ENCODE peak calls at places on chromosomes 11 and 22, in five cellular contexts. One of them, this sample, is unnamed.

GRCh38 chr11:117462848-117463247 is 135.2 kb downstream of the CEP164 start:
- DNase-seq in thoracic aorta: no peak
- DNase-seq in neuronal stem cell: no peak
- DNase-seq in substantia nigra: no peak
- DNase-seq in heart left ventricle: no peak
- DNase-seq in this sample: peak

GRCh38 chr22:39098026-39098425 is 982 bp downstream of the APOBEC3H start:
- DNase-seq in thoracic aorta: no peak
- DNase-seq in neuronal stem cell: no peak
- DNase-seq in substantia nigra: no peak
- DNase-seq in heart left ventricle: no peak
- DNase-seq in this sample: no peak

GRCh38 chr11:100434821-100435641 is 252.1 kb upstream of the ARHGAP42 start:
- DNase-seq in thoracic aorta: no peak
- DNase-seq in neuronal stem cell: no peak
- DNase-seq in substantia nigra: no peak
- DNase-seq in heart left ventricle: no peak
- DNase-seq in this sample: no peak

GRCh38 chr22:21009638-21010425 is 5.1 kb upstream of the P2RX6 start:
- DNase-seq in thoracic aorta: no peak
- DNase-seq in neuronal stem cell: peak
- DNase-seq in substantia nigra: no peak
- DNase-seq in heart left ventricle: no peak
- DNase-seq in this sample: no peak

GRCh38 chr11:62607729-62608128 is 4.8 kb downstream of the EML3 start:
- DNase-seq in thoracic aorta: no peak
- DNase-seq in neuronal stem cell: no peak
- DNase-seq in substantia nigra: no peak
- DNase-seq in heart left ventricle: no peak
- DNase-seq in this sample: no peak

GRCh38 chr11:125593113-125593761 is 585 bp downstream of the STT3A start:
- DNase-seq in thoracic aorta: no peak
- DNase-seq in neuronal stem cell: no peak
- DNase-seq in substantia nigra: no peak
- DNase-seq in heart left ventricle: no peak
- DNase-seq in this sample: no peak

GRCh38 chr11:116731097-116731761 is 41.6 kb downstream of the BUD13 start:
- DNase-seq in thoracic aorta: no peak
- DNase-seq in neuronal stem cell: peak
- DNase-seq in substantia nigra: peak
- DNase-seq in heart left ventricle: no peak
- DNase-seq in this sample: peak

GRCh38 chr22:46934746-46935491 is 172.5 kb downstream of the TBC1D22A start:
- DNase-seq in thoracic aorta: no peak
- DNase-seq in neuronal stem cell: no peak
- DNase-seq in substantia nigra: no peak
- DNase-seq in heart left ventricle: no peak
- DNase-seq in this sample: no peak

GRCh38 chr11:44835979-44836378 is 109.2 kb downstream of the TSPAN18 start:
- DNase-seq in thoracic aorta: no peak
- DNase-seq in neuronal stem cell: no peak
- DNase-seq in substantia nigra: no peak
- DNase-seq in heart left ventricle: no peak
- DNase-seq in this sample: no peak

GRCh38 chr11:92413757-92414513 is 189.3 kb downstream of the FAT3 start:
- DNase-seq in thoracic aorta: no peak
- DNase-seq in neuronal stem cell: no peak
- DNase-seq in substantia nigra: no peak
- DNase-seq in heart left ventricle: no peak
- DNase-seq in this sample: no peak

GRCh38 chr11:68028802-68029475 is 1.5 kb upstream of the NDUFS8 start:
- DNase-seq in thoracic aorta: no peak
- DNase-seq in neuronal stem cell: no peak
- DNase-seq in substantia nigra: no peak
- DNase-seq in heart left ventricle: no peak
- DNase-seq in this sample: no peak

GRCh38 chr22:27769012-27769411 is 32.5 kb downstream of the MN1 start:
- DNase-seq in thoracic aorta: no peak
- DNase-seq in neuronal stem cell: no peak
- DNase-seq in substantia nigra: no peak
- DNase-seq in heart left ventricle: no peak
- DNase-seq in this sample: no peak

GRCh38 chr11:94876645-94877445 is 96.5 kb downstream of the CWC15 start:
- DNase-seq in thoracic aorta: peak
- DNase-seq in neuronal stem cell: no peak
- DNase-seq in substantia nigra: peak
- DNase-seq in heart left ventricle: peak
- DNase-seq in this sample: no peak

GRCh38 chr11:115674176-115674575 is 170.0 kb upstream of the CADM1 start:
- DNase-seq in thoracic aorta: no peak
- DNase-seq in neuronal stem cell: no peak
- DNase-seq in substantia nigra: peak
- DNase-seq in heart left ventricle: no peak
- DNase-seq in this sample: no peak

GRCh38 chr11:16278273-16278672 is 78.1 kb downstream of the SOX6 start:
- DNase-seq in thoracic aorta: no peak
- DNase-seq in neuronal stem cell: no peak
- DNase-seq in substantia nigra: no peak
- DNase-seq in heart left ventricle: no peak
- DNase-seq in this sample: no peak

GRCh38 chr11:70581991-70582885 is 183.9 kb downstream of the CTTN start:
- DNase-seq in thoracic aorta: no peak
- DNase-seq in neuronal stem cell: no peak
- DNase-seq in substantia nigra: no peak
- DNase-seq in heart left ventricle: no peak
- DNase-seq in this sample: peak

GRCh38 chr11:85595285-85595884 is 31.8 kb downstream of the DLG2 start:
- DNase-seq in thoracic aorta: no peak
- DNase-seq in neuronal stem cell: peak
- DNase-seq in substantia nigra: no peak
- DNase-seq in heart left ventricle: no peak
- DNase-seq in this sample: no peak

GRCh38 chr11:10693509-10694071 is at the start of gene IRAG1:
- DNase-seq in thoracic aorta: peak
- DNase-seq in neuronal stem cell: no peak
- DNase-seq in substantia nigra: peak
- DNase-seq in heart left ventricle: peak
- DNase-seq in this sample: no peak

GRCh38 chr11:57224537-57224936 is 12.5 kb downstream of the APLNR start:
- DNase-seq in thoracic aorta: no peak
- DNase-seq in neuronal stem cell: no peak
- DNase-seq in substantia nigra: no peak
- DNase-seq in heart left ventricle: no peak
- DNase-seq in this sample: no peak

GRCh38 chr11:32113200-32113599 is 22.3 kb downstream of the RCN1 start:
- DNase-seq in thoracic aorta: no peak
- DNase-seq in neuronal stem cell: no peak
- DNase-seq in substantia nigra: no peak
- DNase-seq in heart left ventricle: no peak
- DNase-seq in this sample: no peak

GRCh38 chr22:30204742-30205111 is 41.8 kb downstream of the LIF start:
- DNase-seq in thoracic aorta: no peak
- DNase-seq in neuronal stem cell: no peak
- DNase-seq in substantia nigra: no peak
- DNase-seq in heart left ventricle: no peak
- DNase-seq in this sample: no peak

GRCh38 chr11:36195496-36196346 is 93.5 kb downstream of the COMMD9 start:
- DNase-seq in thoracic aorta: no peak
- DNase-seq in neuronal stem cell: no peak
- DNase-seq in substantia nigra: no peak
- DNase-seq in heart left ventricle: no peak
- DNase-seq in this sample: no peak

GRCh38 chr11:33772300-33772699 is 2.0 kb downstream of the FBXO3 start:
- DNase-seq in thoracic aorta: no peak
- DNase-seq in neuronal stem cell: no peak
- DNase-seq in substantia nigra: no peak
- DNase-seq in heart left ventricle: no peak
- DNase-seq in this sample: no peak

GRCh38 chr22:23268139-23268712 is 87.9 kb downstream of the BCR start:
- DNase-seq in thoracic aorta: no peak
- DNase-seq in neuronal stem cell: no peak
- DNase-seq in substantia nigra: no peak
- DNase-seq in heart left ventricle: no peak
- DNase-seq in this sample: no peak
- H3K27ac ChIP-seq in thoracic aorta: no peak
- H3K27ac ChIP-seq in neuronal stem cell: no peak
- H3K27ac ChIP-seq in substantia nigra: no peak
- H3K27ac ChIP-seq in heart left ventricle: no peak
- H3K27ac ChIP-seq in this sample: no peak

GRCh38 chr11:9207229-9207628 is 57.9 kb downstream of the DENND5A start:
- DNase-seq in thoracic aorta: no peak
- DNase-seq in neuronal stem cell: no peak
- DNase-seq in substantia nigra: no peak
- DNase-seq in heart left ventricle: no peak
- DNase-seq in this sample: no peak

GRCh38 chr11:9211322-9211721 is 53.8 kb downstream of the DENND5A start:
- DNase-seq in thoracic aorta: no peak
- DNase-seq in neuronal stem cell: no peak
- DNase-seq in substantia nigra: no peak
- DNase-seq in heart left ventricle: no peak
- DNase-seq in this sample: no peak

GRCh38 chr11:9208726-9209501 is 56.2 kb downstream of the DENND5A start:
- DNase-seq in thoracic aorta: no peak
- DNase-seq in neuronal stem cell: no peak
- DNase-seq in substantia nigra: no peak
- DNase-seq in heart left ventricle: no peak
- DNase-seq in this sample: no peak

GRCh38 chr11:9210224-9210921 is 54.8 kb downstream of the DENND5A start:
- DNase-seq in thoracic aorta: no peak
- DNase-seq in neuronal stem cell: no peak
- DNase-seq in substantia nigra: no peak
- DNase-seq in heart left ventricle: no peak
- DNase-seq in this sample: no peak

GRCh38 chr11:9210922-9211320 is 54.2 kb downstream of the DENND5A start:
- DNase-seq in thoracic aorta: no peak
- DNase-seq in neuronal stem cell: no peak
- DNase-seq in substantia nigra: no peak
- DNase-seq in heart left ventricle: no peak
- DNase-seq in this sample: no peak
- H3K27ac ChIP-seq in thoracic aorta: no peak
- H3K27ac ChIP-seq in neuronal stem cell: no peak
- H3K27ac ChIP-seq in substantia nigra: peak
- H3K27ac ChIP-seq in heart left ventricle: no peak
- H3K27ac ChIP-seq in this sample: no peak

GRCh38 chr11:76794371-76795284 is 11.5 kb downstream of the TSKU start:
- DNase-seq in thoracic aorta: no peak
- DNase-seq in neuronal stem cell: no peak
- DNase-seq in substantia nigra: no peak
- DNase-seq in heart left ventricle: peak
- DNase-seq in this sample: peak
- H3K27ac ChIP-seq in thoracic aorta: no peak
- H3K27ac ChIP-seq in neuronal stem cell: peak
- H3K27ac ChIP-seq in substantia nigra: no peak
- H3K27ac ChIP-seq in heart left ventricle: no peak
- H3K27ac ChIP-seq in this sample: no peak

GRCh38 chr11:12246989-12247388 is 130.4 kb upstream of the PARVA start:
- DNase-seq in thoracic aorta: no peak
- DNase-seq in neuronal stem cell: no peak
- DNase-seq in substantia nigra: no peak
- DNase-seq in heart left ventricle: no peak
- DNase-seq in this sample: no peak

GRCh38 chr11:12246169-12246568 is 131.2 kb upstream of the PARVA start:
- DNase-seq in thoracic aorta: no peak
- DNase-seq in neuronal stem cell: no peak
- DNase-seq in substantia nigra: no peak
- DNase-seq in heart left ventricle: no peak
- DNase-seq in this sample: no peak

GRCh38 chr11:12248330-12248729 is 129.0 kb upstream of the PARVA start:
- DNase-seq in thoracic aorta: no peak
- DNase-seq in neuronal stem cell: no peak
- DNase-seq in substantia nigra: peak
- DNase-seq in heart left ventricle: peak
- DNase-seq in this sample: no peak

GRCh38 chr11:12249590-12250260 is 127.6 kb upstream of the PARVA start:
- DNase-seq in thoracic aorta: no peak
- DNase-seq in neuronal stem cell: no peak
- DNase-seq in substantia nigra: no peak
- DNase-seq in heart left ventricle: no peak
- DNase-seq in this sample: no peak

DNA sequence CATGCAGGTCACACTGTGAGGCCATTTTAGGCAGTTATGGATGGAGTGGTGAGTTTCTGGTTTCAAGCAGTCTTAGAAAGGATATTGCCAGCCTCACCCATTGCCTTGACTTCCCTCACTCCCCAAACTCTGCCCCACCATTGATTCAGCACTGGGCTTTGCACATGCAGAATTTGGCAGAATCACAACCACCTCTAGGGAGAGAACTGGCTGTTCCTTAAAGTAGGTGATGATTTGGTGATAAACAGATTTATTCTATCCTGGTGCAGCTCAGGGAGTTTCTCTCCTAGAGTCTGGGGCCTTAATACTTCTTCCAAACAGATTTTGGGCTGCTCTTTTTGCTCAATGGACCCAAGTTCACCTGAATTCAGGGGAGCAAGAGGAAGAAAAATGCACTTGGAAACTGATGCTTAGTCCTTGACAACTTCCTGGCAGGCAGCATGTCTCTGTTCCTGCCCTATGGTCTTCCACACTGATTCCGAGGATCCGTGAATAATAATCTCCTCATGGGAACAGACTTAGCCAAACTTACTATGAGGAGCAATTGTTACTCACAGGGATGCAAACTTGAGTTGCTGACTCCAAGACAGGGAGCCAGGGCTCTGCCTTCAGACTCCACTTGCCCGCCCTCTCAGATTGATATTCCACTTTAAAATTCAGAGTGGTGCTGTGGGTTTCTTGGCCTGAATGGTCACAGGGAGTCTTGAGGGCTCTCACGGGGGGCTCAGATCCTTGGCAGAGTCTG is 129.7 kb upstream of the PARVA start:
- DNase-seq in thoracic aorta: no peak
- DNase-seq in neuronal stem cell: no peak
- DNase-seq in substantia nigra: no peak
- DNase-seq in heart left ventricle: no peak
- DNase-seq in this sample: no peak
- H3K27ac ChIP-seq in thoracic aorta: peak
- H3K27ac ChIP-seq in neuronal stem cell: no peak
- H3K27ac ChIP-seq in substantia nigra: no peak
- H3K27ac ChIP-seq in heart left ventricle: peak
- H3K27ac ChIP-seq in this sample: no peak

GRCh38 chr11:86942212-86942611 is 13.0 kb downstream of the FZD4 start:
- DNase-seq in thoracic aorta: no peak
- DNase-seq in neuronal stem cell: no peak
- DNase-seq in substantia nigra: no peak
- DNase-seq in heart left ventricle: no peak
- DNase-seq in this sample: no peak
- H3K27ac ChIP-seq in thoracic aorta: peak
- H3K27ac ChIP-seq in neuronal stem cell: no peak
- H3K27ac ChIP-seq in substantia nigra: no peak
- H3K27ac ChIP-seq in heart left ventricle: no peak
- H3K27ac ChIP-seq in this sample: peak